ENCODE peak calls at places on chromosomes 3 and 15, in four cellular contexts. One of them, this sample, is unnamed.
A peak's percentile ranks its signal among the peaks of the same experiment; 100 is the strongest.

GRCh38 chr15:37880009-37880834 is 54.2 kb upstream of the TMCO5A start:
- DNase-seq in glutamatergic neuron: no peak
- DNase-seq in HTR-8/SVneo: peak; percentile 9
- DNase-seq in HCT116: peak; percentile 38
- DNase-seq in this sample: no peak

GRCh38 chr15:24675332-24676144 is at the start of gene NPAP1:
- DNase-seq in glutamatergic neuron: no peak
- DNase-seq in HTR-8/SVneo: no peak
- DNase-seq in HCT116: no peak
- DNase-seq in this sample: no peak

GRCh38 chr15:85763557-85764303 is 31.0 kb downstream of the KLHL25 start:
- DNase-seq in glutamatergic neuron: no peak
- DNase-seq in HTR-8/SVneo: no peak
- DNase-seq in HCT116: no peak
- DNase-seq in this sample: no peak

GRCh38 chr3:30421261-30421660 is 185.1 kb upstream of the TGFBR2 start:
- DNase-seq in glutamatergic neuron: no peak
- DNase-seq in HTR-8/SVneo: no peak
- DNase-seq in HCT116: no peak
- DNase-seq in this sample: no peak

GRCh38 chr15:61794276-61794675 is 266.0 kb downstream of the VPS13C start:
- DNase-seq in glutamatergic neuron: no peak
- DNase-seq in HTR-8/SVneo: no peak
- DNase-seq in HCT116: no peak
- DNase-seq in this sample: no peak

GRCh38 chr3:55167586-55168317 is 239.9 kb upstream of the LRTM1 start:
- DNase-seq in glutamatergic neuron: no peak
- DNase-seq in HTR-8/SVneo: no peak
- DNase-seq in HCT116: no peak
- DNase-seq in this sample: no peak

GRCh38 chr15:59276225-59277178 is 69.9 kb downstream of the LDHAL6B start:
- DNase-seq in glutamatergic neuron: no peak
- DNase-seq in HTR-8/SVneo: no peak
- DNase-seq in HCT116: peak; percentile 90
- DNase-seq in this sample: no peak

GRCh38 chr3:176431073-176431472 is 766.2 kb downstream of the TBL1XR1 start:
- DNase-seq in glutamatergic neuron: no peak
- DNase-seq in HTR-8/SVneo: no peak
- DNase-seq in HCT116: no peak
- DNase-seq in this sample: no peak

GRCh38 chr3:43378066-43378935 is 92.0 kb downstream of the SNRK start:
- DNase-seq in glutamatergic neuron: peak; percentile 39
- DNase-seq in HTR-8/SVneo: peak; percentile 25
- DNase-seq in HCT116: peak; percentile 39
- DNase-seq in this sample: no peak

GRCh38 chr3:177977381-177978158 is 558.7 kb upstream of the KCNMB2 start:
- DNase-seq in glutamatergic neuron: no peak
- DNase-seq in HTR-8/SVneo: peak; percentile 70
- DNase-seq in HCT116: peak; percentile 18
- DNase-seq in this sample: no peak

GRCh38 chr3:37053337-37053736 is 60.0 kb downstream of the MLH1 start:
- DNase-seq in glutamatergic neuron: no peak
- DNase-seq in HTR-8/SVneo: no peak
- DNase-seq in HCT116: no peak
- DNase-seq in this sample: no peak

GRCh38 chr15:48800811-48801460 is 9.9 kb downstream of the CEP152 start:
- DNase-seq in glutamatergic neuron: no peak
- DNase-seq in HTR-8/SVneo: no peak
- DNase-seq in HCT116: no peak
- DNase-seq in this sample: no peak

GRCh38 chr3:194740859-194741486 is 55.3 kb downstream of the FAM43A start:
- DNase-seq in glutamatergic neuron: no peak
- DNase-seq in HTR-8/SVneo: peak; percentile 78
- DNase-seq in HCT116: peak; percentile 91
- DNase-seq in this sample: no peak

GRCh38 chr3:122458992-122459391 is 43.1 kb upstream of the WDR5B start:
- DNase-seq in glutamatergic neuron: no peak
- DNase-seq in HTR-8/SVneo: peak; percentile 17
- DNase-seq in HCT116: peak; percentile 23
- DNase-seq in this sample: no peak

GRCh38 chr3:33380653-33381052 is 59.6 kb downstream of the UBP1 start:
- DNase-seq in glutamatergic neuron: no peak
- DNase-seq in HTR-8/SVneo: no peak
- DNase-seq in HCT116: no peak
- DNase-seq in this sample: no peak

GRCh38 chr15:73397461-73397860 is 28.7 kb upstream of the HCN4 start:
- DNase-seq in glutamatergic neuron: no peak
- DNase-seq in HTR-8/SVneo: no peak
- DNase-seq in HCT116: no peak
- DNase-seq in this sample: no peak

GRCh38 chr3:44236485-44236908 is 5.2 kb upstream of the TOPAZ1 start:
- DNase-seq in glutamatergic neuron: no peak
- DNase-seq in HTR-8/SVneo: no peak
- DNase-seq in HCT116: no peak
- DNase-seq in this sample: no peak

GRCh38 chr3:112132975-112133448 is at the start of gene GCSAM:
- DNase-seq in glutamatergic neuron: no peak
- DNase-seq in HTR-8/SVneo: no peak
- DNase-seq in HCT116: no peak
- DNase-seq in this sample: no peak

GRCh38 chr3:114789803-114790202 is 357.3 kb downstream of the ZBTB20 start:
- DNase-seq in glutamatergic neuron: no peak
- DNase-seq in HTR-8/SVneo: no peak
- DNase-seq in HCT116: no peak
- DNase-seq in this sample: no peak

GRCh38 chr3:62592408-62592807 is 219.1 kb upstream of the FEZF2 start:
- DNase-seq in glutamatergic neuron: no peak
- DNase-seq in HTR-8/SVneo: no peak
- DNase-seq in HCT116: no peak
- DNase-seq in this sample: no peak

GRCh38 chr3:69143605-69144004 is 21.2 kb upstream of the LMOD3 start:
- DNase-seq in glutamatergic neuron: no peak
- DNase-seq in HTR-8/SVneo: no peak
- DNase-seq in HCT116: peak; percentile 75
- DNase-seq in this sample: peak; percentile 22

GRCh38 chr3:77053769-77054168 is 13.9 kb downstream of the ROBO2 start:
- DNase-seq in glutamatergic neuron: no peak
- DNase-seq in HTR-8/SVneo: no peak
- DNase-seq in HCT116: no peak
- DNase-seq in this sample: no peak

GRCh38 chr15:85397151-85397550 is 16.7 kb downstream of the AKAP13 start:
- DNase-seq in glutamatergic neuron: no peak
- DNase-seq in HTR-8/SVneo: no peak
- DNase-seq in HCT116: no peak
- DNase-seq in this sample: no peak

GRCh38 chr15:62799919-62800318 is 242.6 kb upstream of the TPM1 start:
- DNase-seq in glutamatergic neuron: no peak
- DNase-seq in HTR-8/SVneo: no peak
- DNase-seq in HCT116: no peak
- DNase-seq in this sample: no peak

GRCh38 chr3:189862385-189863023 is 231.3 kb downstream of the TP63 start:
- DNase-seq in glutamatergic neuron: no peak
- DNase-seq in HTR-8/SVneo: no peak
- DNase-seq in HCT116: no peak
- DNase-seq in this sample: no peak

GRCh38 chr3:156745766-156746165 is 71.4 kb downstream of the TIPARP start:
- DNase-seq in glutamatergic neuron: no peak
- DNase-seq in HTR-8/SVneo: no peak
- DNase-seq in HCT116: no peak
- DNase-seq in this sample: no peak

GRCh38 chr3:180017846-180018245 is 18.9 kb downstream of the PEX5L start:
- DNase-seq in glutamatergic neuron: no peak
- DNase-seq in HTR-8/SVneo: no peak
- DNase-seq in HCT116: no peak
- DNase-seq in this sample: no peak

GRCh38 chr3:72814308-72814707 is 33.9 kb downstream of the SHQ1 start:
- DNase-seq in glutamatergic neuron: no peak
- DNase-seq in HTR-8/SVneo: no peak
- DNase-seq in HCT116: no peak
- DNase-seq in this sample: no peak

GRCh38 chr3:54123538-54124196 is 1.3 kb downstream of the CACNA2D3 start:
- DNase-seq in glutamatergic neuron: no peak
- DNase-seq in HTR-8/SVneo: no peak
- DNase-seq in HCT116: no peak
- DNase-seq in this sample: no peak

GRCh38 chr15:73954188-73955145 is 28.2 kb downstream of the LOXL1 start:
- DNase-seq in glutamatergic neuron: no peak
- DNase-seq in HTR-8/SVneo: no peak
- DNase-seq in HCT116: no peak
- DNase-seq in this sample: no peak

GRCh38 chr3:114022145-114022544 is 34.2 kb downstream of the CCDC191 start:
- DNase-seq in glutamatergic neuron: no peak
- DNase-seq in HTR-8/SVneo: no peak
- DNase-seq in HCT116: no peak
- DNase-seq in this sample: no peak

GRCh38 chr15:51992953-51993352 is 21.4 kb upstream of the LEO1 start:
- DNase-seq in glutamatergic neuron: no peak
- DNase-seq in HTR-8/SVneo: no peak
- DNase-seq in HCT116: no peak
- DNase-seq in this sample: no peak

GRCh38 chr3:149373235-149374125 is 4.0 kb downstream of the TM4SF1 start:
- DNase-seq in glutamatergic neuron: no peak
- DNase-seq in HTR-8/SVneo: no peak
- DNase-seq in HCT116: no peak
- DNase-seq in this sample: no peak

GRCh38 chr15:87981969-87982368 is 274.6 kb downstream of the NTRK3 start:
- DNase-seq in glutamatergic neuron: no peak
- DNase-seq in HTR-8/SVneo: no peak
- DNase-seq in HCT116: no peak
- DNase-seq in this sample: no peak

GRCh38 chr15:45641374-45641778 is 6.5 kb downstream of the SQOR start:
- DNase-seq in glutamatergic neuron: no peak
- DNase-seq in HTR-8/SVneo: no peak
- DNase-seq in HCT116: no peak
- DNase-seq in this sample: no peak

GRCh38 chr3:108221911-108222812 is at the start of gene IFT57:
- DNase-seq in glutamatergic neuron: peak; percentile 97
- DNase-seq in HTR-8/SVneo: peak; percentile 97
- DNase-seq in HCT116: peak; percentile 92
- DNase-seq in this sample: peak; percentile 68

GRCh38 chr3:120348065-120348980 is 831 bp downstream of the LRRC58 start:
- DNase-seq in glutamatergic neuron: no peak
- DNase-seq in HTR-8/SVneo: peak; percentile 27
- DNase-seq in HCT116: no peak
- DNase-seq in this sample: peak; percentile 23